ENCODE peak calls at places on chromosome 1, in nine cellular contexts. I, X, J, U, V, S, O, N and H are unnamed samples.

GRCh38 chr1:156212833-156213643 is at the start of gene PMF1:
- DNase-seq in S (peak; percentile 94), O (peak; percentile 91), V (peak; percentile 100), X (peak; percentile 97), U (peak; percentile 96), I (peak; percentile 95), N (peak; percentile 90), J (peak; percentile 98), H (peak; percentile 98)

GRCh38 chr1:48582408-48582807 is 110.4 kb upstream of the SPATA6 start:
- DNase-seq in O (no peak), I (no peak), N (no peak), V (no peak), X (no peak), S (no peak), U (no peak), J (no peak), H (no peak)

GRCh38 chr1:147496571-147496970 is 44.7 kb upstream of the BCL9 start:
- DNase-seq in O (peak; percentile 19), N (no peak), X (peak; percentile 39), I (peak; percentile 46), S (peak; percentile 37), J (peak; percentile 13), V (no peak), U (no peak), H (no peak)

GRCh38 chr1:111666828-111667227 is 47.2 kb downstream of the RAP1A start:
- DNase-seq in V (no peak), J (no peak), S (no peak), O (no peak), U (no peak), N (no peak), I (no peak), X (peak; percentile 10), H (peak; percentile 84)

GRCh38 chr1:50342525-50342924 is 80.7 kb downstream of the DMRTA2 start:
- DNase-seq in U (no peak), S (no peak), O (no peak), X (no peak), N (no peak), V (no peak), I (no peak), J (no peak), H (no peak)

GRCh38 chr1:11339346-11340247 is 66.6 kb downstream of the UBIAD1 start:
- DNase-seq in X (peak; percentile 65), N (peak; percentile 48), S (no peak), J (peak; percentile 65), I (no peak), U (peak; percentile 26), V (no peak), O (peak; percentile 1), H (no peak)

GRCh38 chr1:31938184-31938975 is at the start of gene PTP4A2:
- DNase-seq in V (peak; percentile 95), J (peak; percentile 97), X (peak; percentile 97), I (peak; percentile 94), O (peak; percentile 96), U (peak; percentile 93), S (peak; percentile 88), N (peak; percentile 96), H (peak; percentile 96)

GRCh38 chr1:31812158-31812829 is 3.5 kb downstream of the SPOCD1 start:
- DNase-seq in U (no peak), I (no peak), N (no peak), X (no peak), J (no peak), V (no peak), S (no peak), O (no peak), H (no peak)

GRCh38 chr1:58621375-58621774 is 44.3 kb upstream of the TACSTD2 start:
- DNase-seq in I (no peak), V (no peak), N (no peak), X (no peak), O (no peak), S (no peak), U (no peak), J (no peak), H (no peak)

GRCh38 chr1:29260531-29260930 is 24.2 kb downstream of the PTPRU start:
- DNase-seq in J (no peak), S (no peak), I (no peak), U (no peak), O (no peak), X (peak; percentile 1), V (no peak), N (no peak), H (no peak)

GRCh38 chr1:70353038-70353437 is 1.5 kb downstream of the ANKRD13C start:
- DNase-seq in X (no peak), O (no peak), N (no peak), I (no peak), S (no peak), V (no peak), U (no peak), J (no peak), H (no peak)

GRCh38 chr1:113980120-113980519 is 846 bp downstream of the OLFML3 start:
- DNase-seq in X (no peak), U (no peak), V (no peak), J (peak; percentile 87), I (peak; percentile 65), N (no peak), O (no peak), S (peak; percentile 46), H (no peak)

GRCh38 chr1:225845633-225846259 is 35.8 kb downstream of the EPHX1 start:
- DNase-seq in I (peak; percentile 88), N (peak; percentile 68), J (peak; percentile 83), X (peak; percentile 93), V (no peak), O (peak; percentile 61), U (peak; percentile 65), S (peak; percentile 75), H (peak; percentile 82)

GRCh38 chr1:192170196-192170984 is 12.1 kb downstream of the RGS18 start:
- DNase-seq in O (no peak), U (no peak), J (no peak), S (peak; percentile 12), N (no peak), I (no peak), V (no peak), X (no peak), H (peak; percentile 72)

GRCh38 chr1:40710581-40711315 is 19.2 kb downstream of the NFYC start:
- DNase-seq in V (no peak), U (no peak), S (no peak), J (no peak), I (no peak), O (no peak), N (no peak), X (peak; percentile 31), H (peak; percentile 76)

GRCh38 chr1:226658538-226659125 is 80.5 kb downstream of the ITPKB start:
- DNase-seq in O (no peak), X (no peak), N (no peak), J (no peak), S (no peak), I (no peak), U (no peak), V (no peak), H (no peak)

GRCh38 chr1:197304626-197305200 is 36.7 kb downstream of the CRB1 start:
- DNase-seq in I (no peak), U (no peak), O (no peak), S (no peak), J (no peak), X (no peak), N (no peak), V (no peak), H (no peak)

GRCh38 chr1:181057079-181057478 is 23.3 kb downstream of the MR1 start:
- DNase-seq in V (no peak), J (no peak), U (no peak), O (no peak), X (no peak), N (no peak), S (no peak), I (no peak), H (no peak)

DNA sequence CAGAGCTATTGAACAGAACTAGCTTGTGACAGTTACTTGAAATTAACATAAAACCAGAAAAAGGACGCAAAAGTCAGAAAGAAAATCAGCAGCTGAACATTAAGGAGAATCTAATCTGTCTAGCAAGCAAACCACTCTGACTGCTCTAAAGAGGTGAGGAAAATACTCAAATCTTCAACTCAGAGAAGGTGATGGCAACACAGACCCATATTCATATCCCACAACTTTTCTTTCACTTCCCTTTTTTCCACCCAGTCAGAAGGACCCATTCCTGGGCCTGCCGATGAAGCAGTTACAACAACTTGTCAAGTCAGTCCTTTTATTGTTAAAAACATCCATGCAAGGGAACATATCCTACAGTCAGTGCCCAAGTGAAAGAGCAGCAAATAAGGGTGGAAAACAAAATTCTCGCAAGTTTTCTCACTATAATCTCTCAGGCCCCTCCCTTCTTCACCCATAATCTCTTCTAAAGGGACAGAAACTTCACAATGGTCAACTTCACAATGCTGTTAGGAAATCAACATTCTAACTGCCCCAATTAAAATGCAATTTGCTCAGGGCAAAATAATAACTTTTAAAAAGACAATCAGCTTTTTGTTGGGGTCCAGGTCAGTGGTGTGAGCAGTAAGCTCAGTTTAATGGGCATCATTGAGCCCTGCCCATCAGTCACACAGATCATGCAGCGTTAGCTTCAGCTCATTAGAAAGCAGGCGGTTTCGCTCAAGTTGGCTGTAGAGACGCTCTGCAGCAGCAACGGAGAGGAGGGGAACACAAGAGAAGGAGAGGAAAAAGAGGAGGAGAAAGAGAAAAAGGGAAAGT is 3.6 kb upstream of the NUP210L start:
- DNase-seq in J (no peak), S (no peak), U (no peak), X (no peak), N (no peak), O (no peak), V (no peak), I (no peak), H (no peak)
- H2AFZ ChIP-seq in J (no peak overlapping the region), S (no peak overlapping the region), U (no peak overlapping the region), X (no peak overlapping the region), N (no peak overlapping the region), O (no peak overlapping the region), V (no peak overlapping the region), I (no peak overlapping the region), H (no peak overlapping the region)

GRCh38 chr1:244273262-244273844 is 178.4 kb downstream of the ADSS2 start:
- DNase-seq in S (no peak), I (no peak), U (no peak), O (no peak), J (no peak), N (no peak), X (no peak), V (no peak), H (no peak)
- H2AFZ ChIP-seq in S (no peak overlapping the region), I (peak overlapping the region; percentile 27), U (peak overlapping the region; percentile 70), O (peak overlapping the region; percentile 78), J (no peak overlapping the region), N (no peak overlapping the region), X (no peak overlapping the region), V (no peak overlapping the region), H (no peak overlapping the region)

DNA sequence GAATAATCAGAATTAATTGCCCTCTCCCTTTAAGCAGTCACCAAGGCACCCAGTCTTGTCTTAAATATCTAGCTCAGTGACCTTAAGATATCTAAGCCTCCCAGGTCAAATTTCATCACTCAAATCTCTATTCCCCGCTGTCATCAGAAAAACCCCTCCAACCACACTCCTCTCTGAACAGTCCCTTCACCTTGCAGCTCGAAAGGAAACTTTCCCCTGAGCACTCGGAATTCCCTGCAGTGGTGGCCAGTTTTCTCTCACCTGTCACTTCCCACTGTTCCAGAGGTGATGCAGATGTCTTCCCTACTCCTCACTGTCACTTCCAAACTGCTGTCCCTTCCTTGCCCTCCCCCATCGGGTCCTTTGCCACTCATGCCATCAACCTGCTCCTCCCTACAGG is 15.2 kb upstream of the SSX2IP start:
- DNase-seq in O (no peak), X (no peak), I (no peak), U (no peak), S (no peak), N (no peak), J (no peak), V (no peak), H (no peak)
- H2AFZ ChIP-seq in O (no peak overlapping the region), X (no peak overlapping the region), I (no peak overlapping the region), U (no peak overlapping the region), S (peak overlapping the region; percentile 9), N (no peak overlapping the region), J (no peak overlapping the region), V (no peak overlapping the region), H (no peak overlapping the region)

GRCh38 chr1:215128514-215128913 is 46.0 kb downstream of the KCNK2 start:
- DNase-seq in I (no peak), N (no peak), S (no peak), U (no peak), O (no peak), X (no peak), V (no peak), J (no peak), H (no peak)
- H2AFZ ChIP-seq in I (no peak overlapping the region), N (peak overlapping the region; percentile 30), S (no peak overlapping the region), U (no peak overlapping the region), O (peak overlapping the region; percentile 2), X (peak overlapping the region; percentile 80), V (no peak overlapping the region), J (no peak overlapping the region), H (no peak overlapping the region)